ENCODE peak calls at places on chromosomes 12 and 14, in nine cellular contexts. P, K, A, S, E, Z, H, M and W are unnamed samples.

GRCh38 chr12:79857675-79858074 is 77.2 kb downstream of the PPP1R12A start:
- DNase-seq in K (no peak), A (no peak), P (no peak), E (no peak), Z (no peak), M (no peak), S (no peak), H (no peak), W (no peak)

GRCh38 chr12:6927379-6927991 is at the start of gene ATN1:
- DNase-seq in M (peak), K (peak), S (no peak), P (peak), A (no peak), H (peak), Z (no peak), E (no peak), W (no peak)

GRCh38 chr14:65069874-65070709 is 32.2 kb downstream of the MAX start:
- DNase-seq in H (peak), A (no peak), P (no peak), E (no peak), M (no peak), Z (no peak), S (no peak), K (peak), W (no peak)

GRCh38 chr12:64451687-64452558 is at the start of gene TBK1:
- DNase-seq in M (peak), Z (no peak), H (peak), E (peak), P (peak), A (peak), S (peak), K (peak), W (peak)

GRCh38 chr12:10098762-10099161 is at the start of gene CLEC1A:
- DNase-seq in A (no peak), S (no peak), H (no peak), Z (no peak), P (peak), K (no peak), E (no peak), M (no peak), W (no peak)

GRCh38 chr12:12803186-12803585 is 10.0 kb upstream of the DDX47 start:
- DNase-seq in P (no peak), M (peak), Z (no peak), S (no peak), A (peak), H (peak), K (no peak), E (peak), W (no peak)

GRCh38 chr12:49872781-49873181 is 29.9 kb upstream of the BCDIN3D start:
- DNase-seq in S (no peak), M (no peak), P (no peak), A (no peak), H (no peak), Z (no peak), K (no peak), E (no peak), W (no peak)

GRCh38 chr12:1531160-1531653 is 63.2 kb downstream of the FBXL14 start:
- DNase-seq in E (no peak), H (no peak), A (no peak), K (no peak), S (no peak), M (no peak), P (no peak), Z (no peak), W (peak)

GRCh38 chr14:49512147-49512551 is 74.0 kb downstream of the RPS29 start:
- DNase-seq in S (no peak), A (no peak), M (no peak), Z (no peak), H (no peak), E (peak), K (no peak), P (peak), W (no peak)

GRCh38 chr12:44875417-44875953 is 630 bp downstream of the NELL2 start:
- DNase-seq in Z (no peak), E (no peak), S (no peak), H (no peak), M (peak), A (no peak), K (no peak), P (no peak), W (peak)

GRCh38 chr14:55874785-55875184 is 243.4 kb upstream of the PELI2 start:
- DNase-seq in Z (no peak), H (no peak), A (no peak), M (no peak), S (no peak), K (no peak), P (no peak), E (no peak), W (no peak)